ENCODE peak calls at places on chromosomes 3 and 15, in four cellular contexts. O is adrenal gland, W is GM12865, D is foreskin fibroblast. A is an unnamed sample.

GRCh38 chr3:43638594-43639447 is 17.0 kb upstream of the ANO10 start:
- DNase-seq in O (no peak), W (peak; percentile 45), D (peak; percentile 34), A (no peak)

GRCh38 chr3:170869645-170870593 is at the start of gene RPL22L1:
- DNase-seq in O (peak; percentile 94), W (peak; percentile 99), D (peak; percentile 99), A (peak; percentile 77)

GRCh38 chr3:99499235-99499798 is 139.1 kb upstream of the COL8A1 start:
- DNase-seq in O (peak; percentile 24), W (peak; percentile 64), D (peak; percentile 83), A (no peak)

GRCh38 chr3:115324056-115324455 is 177.0 kb upstream of the ZBTB20 start:
- DNase-seq in O (no peak), W (no peak), D (peak; percentile 46), A (no peak)

GRCh38 chr3:11637901-11638668 is 5.6 kb downstream of the VGLL4 start:
- DNase-seq in O (no peak), W (no peak), D (peak; percentile 76), A (peak; percentile 83)

GRCh38 chr3:183013857-183014256 is 33.5 kb upstream of the DCUN1D1 start:
- DNase-seq in O (no peak), W (no peak), D (no peak), A (no peak)

GRCh38 chr15:82739086-82739485 is 29.4 kb upstream of the AP3B2 start:
- DNase-seq in O (no peak), W (no peak), D (peak; percentile 23), A (no peak)

GRCh38 chr3:13579089-13579488 is 30.2 kb downstream of the FBLN2 start:
- DNase-seq in O (no peak), W (no peak), D (peak; percentile 80), A (peak; percentile 86)

GRCh38 chr3:16058511-16058910 is 116.0 kb upstream of the GALNT15 start:
- DNase-seq in O (no peak), W (no peak), D (peak; percentile 58), A (no peak)

GRCh38 chr3:90241481-90241880 is 1134.1 kb downstream of the EPHA3 start:
- DNase-seq in O (no peak), W (no peak), D (no peak), A (no peak)

GRCh38 chr3:191721983-191722382 is 261.0 kb downstream of the PYDC2 start:
- DNase-seq in O (peak; percentile 67), W (no peak), D (no peak), A (no peak)

GRCh38 chr3:20035019-20035418 is 5.2 kb upstream of the KAT2B start:
- DNase-seq in O (no peak), W (no peak), D (no peak), A (no peak)

GRCh38 chr3:20039765-20040475 is at the start of gene KAT2B:
- DNase-seq in O (peak; percentile 80), W (peak; percentile 90), D (peak; percentile 86), A (no peak)

GRCh38 chr3:20039082-20039764 is 1.0 kb upstream of the KAT2B start:
- DNase-seq in O (no peak), W (peak; percentile 38), D (no peak), A (no peak)

GRCh38 chr3:20038679-20039078 is 1.6 kb upstream of the KAT2B start:
- DNase-seq in O (no peak), W (no peak), D (no peak), A (no peak)

GRCh38 chr3:20037255-20037996 is 2.8 kb upstream of the KAT2B start:
- DNase-seq in O (no peak), W (no peak), D (no peak), A (no peak)
- TF ChIP-seq CTCF in O (no peak), W (no peak), D (no peak), A (no peak)

GRCh38 chr15:45457215-45457614 is 65.3 kb downstream of the SLC30A4 start:
- DNase-seq in O (no peak), W (no peak), D (no peak), A (no peak)

GRCh38 chr15:45458746-45459403 is 63.7 kb downstream of the SLC30A4 start:
- DNase-seq in O (peak; percentile 50), W (peak; percentile 76), D (peak; percentile 70), A (no peak)

GRCh38 chr15:45456212-45457106 is 66.1 kb downstream of the SLC30A4 start:
- DNase-seq in O (peak; percentile 92), W (peak; percentile 59), D (peak; percentile 99), A (peak; percentile 100)

GRCh38 chr15:45454825-45455224 is 67.7 kb downstream of the SLC30A4 start:
- DNase-seq in O (peak; percentile 49), W (peak; percentile 82), D (peak; percentile 94), A (peak; percentile 92)

DNA sequence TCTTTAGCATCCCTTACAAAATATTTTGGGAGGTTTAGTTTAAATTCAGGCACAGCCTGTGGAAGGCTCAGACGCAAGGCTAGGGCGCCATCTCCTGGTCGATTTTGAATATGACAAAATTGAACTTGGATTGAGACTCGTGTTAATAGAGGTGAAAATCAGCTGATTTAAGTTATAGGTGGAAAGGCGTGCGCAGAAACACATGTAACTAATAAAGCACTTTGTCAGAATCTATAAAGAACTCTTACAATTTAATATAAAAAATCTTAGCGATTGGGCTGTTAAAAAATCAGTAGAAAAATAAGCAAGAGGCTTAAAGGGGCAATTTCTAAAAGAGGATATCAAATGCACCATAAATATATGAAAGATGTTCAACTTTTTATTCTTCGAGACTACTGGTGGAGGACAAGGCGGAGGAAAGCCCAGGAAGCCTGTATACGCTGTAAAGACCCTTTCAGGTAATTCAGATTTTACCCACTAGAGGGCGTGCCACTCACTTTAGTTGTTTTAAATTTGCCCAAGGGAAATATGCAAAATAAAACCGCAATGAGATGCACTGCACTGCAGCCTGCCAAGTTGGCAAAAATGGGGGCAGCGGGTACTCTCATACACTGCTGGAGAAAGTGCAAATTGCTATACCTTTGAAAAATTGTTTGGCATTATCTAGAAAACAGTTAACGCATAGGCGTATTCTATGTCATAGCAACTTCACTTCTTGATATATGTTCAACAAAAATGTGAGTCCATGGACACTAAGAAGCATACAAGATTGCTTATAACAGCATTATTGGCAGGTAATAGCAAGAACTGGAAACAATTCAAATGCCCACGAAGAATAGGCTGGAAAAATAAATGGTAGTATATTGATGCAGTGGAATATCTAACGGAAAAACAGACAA is 64.7 kb downstream of the SLC30A4 start:
- DNase-seq in O (peak; percentile 76), W (peak; percentile 87), D (peak; percentile 89), A (peak; percentile 32)
- H3K4me3 ChIP-seq in O (peak overlapping the region; percentile 5), W (peak overlapping the region; percentile 62), D (peak overlapping the region; percentile 48), A (peak overlapping the region; percentile 26)

GRCh38 chr3:71512544-71512943 is 71.0 kb downstream of the FOXP1 start:
- DNase-seq in O (no peak), W (no peak), D (no peak), A (no peak)

GRCh38 chr3:71513081-71513480 is 70.4 kb downstream of the FOXP1 start:
- DNase-seq in O (no peak), W (no peak), D (no peak), A (no peak)

GRCh38 chr3:71511446-71511845 is 72.1 kb downstream of the FOXP1 start:
- DNase-seq in O (no peak), W (no peak), D (no peak), A (no peak)

GRCh38 chr3:71511037-71511436 is 72.5 kb downstream of the FOXP1 start:
- DNase-seq in O (no peak), W (no peak), D (peak; percentile 46), A (peak; percentile 77)

DNA sequence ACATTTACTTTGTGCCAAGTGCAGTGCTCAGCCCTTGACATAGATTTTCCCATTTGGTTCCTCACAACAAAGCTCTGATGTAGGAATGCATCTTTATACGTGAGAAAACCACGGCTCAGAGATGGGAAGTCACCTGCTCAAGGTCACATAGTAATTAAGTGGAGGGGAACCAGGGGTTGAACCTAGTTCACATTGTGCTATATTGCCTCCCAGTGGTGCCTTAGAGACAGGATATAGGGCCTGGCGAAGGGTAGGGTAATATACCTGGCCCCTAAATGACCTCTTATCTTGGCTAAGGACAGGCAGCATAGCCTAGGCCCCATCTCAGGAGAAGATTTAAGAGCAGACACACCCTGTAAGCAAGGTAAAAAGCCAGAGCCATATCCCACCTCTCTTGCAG is 71.5 kb downstream of the FOXP1 start:
- DNase-seq in O (no peak), W (peak; percentile 20), D (no peak), A (no peak)
- TF ChIP-seq CTCF in O (no peak), W (no peak), D (no peak), A (no peak)

DNA sequence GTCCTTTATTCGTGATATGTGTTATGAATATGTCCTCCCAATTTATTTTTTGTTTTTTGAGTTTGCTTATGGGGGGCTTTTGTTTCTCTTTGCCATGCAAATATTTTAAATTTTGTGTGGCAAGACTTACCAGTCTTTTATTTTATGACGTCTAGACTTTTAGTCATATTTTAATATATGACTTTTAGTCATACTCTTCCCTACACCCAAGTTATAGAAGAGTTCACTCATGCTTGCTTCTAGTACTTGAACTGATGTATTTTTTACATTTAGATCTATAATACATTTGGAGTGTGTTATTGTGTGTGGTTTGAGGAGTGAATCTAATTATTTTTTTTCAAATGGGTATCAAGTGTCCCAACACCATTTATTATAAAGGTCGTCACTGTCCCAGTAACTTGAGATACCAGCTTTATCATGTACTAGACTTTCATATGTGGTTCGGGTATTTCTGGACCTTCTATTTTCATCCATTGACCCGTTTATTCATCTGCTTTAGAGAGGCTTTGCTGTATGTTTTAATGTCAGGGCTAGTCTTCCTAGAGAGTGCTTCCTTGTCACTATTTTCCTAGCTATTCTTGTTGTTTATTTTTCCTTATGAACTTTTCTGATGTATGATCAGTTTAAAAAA is 775 bp downstream of the PARP15 start:
- DNase-seq in O (no peak), W (no peak), D (no peak), A (no peak)
- H3K4me3 ChIP-seq in O (no peak overlapping the region), W (peak overlapping the region; percentile 83), D (peak overlapping the region; percentile 43), A (no peak overlapping the region)

GRCh38 chr15:65245096-65245849 is 34.0 kb upstream of the CILP start:
- DNase-seq in O (no peak), W (no peak), D (peak; percentile 90), A (peak; percentile 21)
- TF ChIP-seq CTCF in O (no peak), W (no peak), D (no peak), A (no peak)

A was measured in AG09309.